ENCODE peak calls at places on chromosome 18, in ten cellular contexts. P, F, O, M, K, E, R, Q, G and X are unnamed samples.

GRCh38 chr18:39487932-39488331 is 1922.3 kb upstream of the CELF4 start:
- DNase-seq in M (no peak), F (no peak), G (no peak), O (no peak), R (no peak), K (no peak), P (no peak), Q (no peak), E (no peak), X (no peak)

GRCh38 chr18:77209587-77209986 is 40.1 kb upstream of the GALR1 start:
- DNase-seq in R (no peak), Q (no peak), O (no peak), E (peak; percentile 87), P (no peak), K (no peak), G (no peak), F (no peak), M (no peak), X (no peak)

GRCh38 chr18:79008356-79008940 is 28.8 kb downstream of the SALL3 start:
- DNase-seq in O (no peak), K (no peak), Q (no peak), R (no peak), F (no peak), M (no peak), G (no peak), E (no peak), P (no peak), X (no peak)

GRCh38 chr18:11178951-11179549 is 29.7 kb upstream of the PIEZO2 start:
- DNase-seq in M (no peak), R (no peak), P (no peak), Q (no peak), F (no peak), E (peak; percentile 32), G (no peak), K (no peak), O (no peak), X (no peak)

GRCh38 chr18:48031011-48031480 is 100.6 kb upstream of the SMAD2 start:
- DNase-seq in E (peak; percentile 45), F (no peak), G (peak; percentile 41), R (peak; percentile 50), Q (no peak), K (no peak), P (no peak), M (no peak), O (peak; percentile 66), X (no peak)

GRCh38 chr18:57802166-57802868 is 798 bp downstream of the ATP8B1 start:
- DNase-seq in R (no peak), M (peak; percentile 23), E (no peak), G (no peak), F (no peak), K (no peak), P (peak; percentile 49), Q (no peak), O (no peak), X (peak; percentile 3)

GRCh38 chr18:23020555-23021294 is 87.6 kb downstream of the RBBP8 start:
- DNase-seq in R (no peak), K (no peak), E (no peak), M (no peak), P (no peak), O (no peak), F (no peak), G (no peak), Q (no peak), X (no peak)

GRCh38 chr18:52569492-52569891 is 229.5 kb downstream of the DCC start:
- DNase-seq in K (no peak), R (no peak), O (no peak), E (no peak), P (no peak), F (no peak), G (no peak), M (no peak), Q (no peak), X (no peak)

GRCh38 chr18:70047931-70048603 is 100.4 kb upstream of the CD226 start:
- DNase-seq in P (no peak), K (no peak), Q (peak; percentile 38), O (peak; percentile 10), M (no peak), F (no peak), R (no peak), G (peak; percentile 2), E (no peak), X (no peak)

GRCh38 chr18:74558096-74558495 is 23.8 kb downstream of the CNDP1 start:
- DNase-seq in G (no peak), F (no peak), P (no peak), Q (no peak), R (no peak), K (no peak), M (no peak), E (no peak), O (no peak), X (no peak)

GRCh38 chr18:59249186-59249774 is 24.0 kb downstream of the RAX start:
- DNase-seq in R (peak; percentile 68), E (peak; percentile 68), M (peak; percentile 26), Q (peak; percentile 71), P (no peak), O (peak; percentile 82), K (no peak), F (peak; percentile 19), G (peak; percentile 31), X (no peak)